ENCODE peak calls at places on chromosomes 3 and 15, in five cellular contexts. L is A549, Y is uterus, A is endothelial cell of umbilical vein, F is sigmoid colon. O is an unnamed sample.

GRCh38 chr3:168796339-168796738 is 700.6 kb upstream of the GOLIM4 start:
- DNase-seq in L (no peak), Y (no peak), A (no peak), F (no peak), O (no peak)

GRCh38 chr15:31435256-31435781 is 108.7 kb downstream of the KLF13 start:
- DNase-seq in L (peak), Y (peak), A (peak), F (peak), O (peak)

GRCh38 chr3:139638518-139638917 is 39.3 kb downstream of the NMNAT3 start:
- DNase-seq in L (no peak), Y (no peak), A (no peak), F (no peak), O (no peak)

GRCh38 chr15:77623008-77623877 is 9.5 kb downstream of the LINGO1 start:
- DNase-seq in L (peak), Y (no peak), A (no peak), F (no peak), O (no peak)

GRCh38 chr3:150253622-150254021 is 154.5 kb upstream of the TSC22D2 start:
- DNase-seq in L (no peak), Y (no peak), A (peak), F (no peak), O (peak)

GRCh38 chr15:35885870-35886269 is 339.9 kb upstream of the DPH6 start:
- DNase-seq in L (no peak), Y (no peak), A (no peak), F (no peak), O (no peak)

GRCh38 chr15:42014406-42014805 is 6.4 kb downstream of the PLA2G4E start:
- DNase-seq in L (no peak), Y (no peak), A (no peak), F (no peak), O (no peak)

GRCh38 chr3:114294940-114295480 is 1.2 kb downstream of the TIGIT start:
- DNase-seq in L (no peak), Y (no peak), A (no peak), F (no peak), O (no peak)

GRCh38 chr3:48018841-48019240 is 2.6 kb upstream of the MAP4 start:
- DNase-seq in L (peak), Y (no peak), A (no peak), F (no peak), O (no peak)

GRCh38 chr3:171092467-171092911 is 66.0 kb upstream of the SLC2A2 start:
- DNase-seq in L (no peak), Y (no peak), A (no peak), F (no peak), O (no peak)

GRCh38 chr3:30266536-30266935 is 339.9 kb upstream of the TGFBR2 start:
- DNase-seq in L (no peak), Y (no peak), A (no peak), F (no peak), O (no peak)

GRCh38 chr3:11629716-11630115 is 14.0 kb downstream of the VGLL4 start:
- DNase-seq in L (no peak), Y (no peak), A (no peak), F (no peak), O (no peak)

GRCh38 chr15:38611228-38611627 is 46.6 kb upstream of the RASGRP1 start:
- DNase-seq in L (no peak), Y (no peak), A (no peak), F (no peak), O (no peak)

GRCh38 chr3:10345911-10346310 is 25.0 kb upstream of the SEC13 start:
- DNase-seq in L (no peak), Y (no peak), A (no peak), F (no peak), O (no peak)

GRCh38 chr15:93037341-93038063 is 51.5 kb downstream of the RGMA start:
- DNase-seq in L (no peak), Y (no peak), A (no peak), F (peak), O (no peak)

GRCh38 chr15:52153900-52154895 is 37.0 kb downstream of the GNB5 start:
- DNase-seq in L (no peak), Y (no peak), A (no peak), F (no peak), O (no peak)

GRCh38 chr3:154469585-154469984 is 39.6 kb upstream of the GPR149 start:
- DNase-seq in L (no peak), Y (no peak), A (no peak), F (no peak), O (no peak)

GRCh38 chr15:80856809-80857377 is 77.7 kb downstream of the CEMIP start:
- DNase-seq in L (peak), Y (peak), A (no peak), F (peak), O (no peak)

GRCh38 chr3:11603628-11604027 is 40.1 kb downstream of the VGLL4 start:
- DNase-seq in L (peak), Y (peak), A (peak), F (peak), O (no peak)

GRCh38 chr15:56036546-56037067 is 43.2 kb upstream of the NEDD4 start:
- DNase-seq in L (no peak), Y (no peak), A (no peak), F (no peak), O (no peak)

GRCh38 chr15:56034514-56034913 is 41.1 kb upstream of the NEDD4 start:
- DNase-seq in L (no peak), Y (no peak), A (no peak), F (no peak), O (no peak)

GRCh38 chr15:56038015-56038414 is 44.6 kb upstream of the NEDD4 start:
- DNase-seq in L (no peak), Y (no peak), A (peak), F (no peak), O (no peak)

GRCh38 chr15:56032366-56032765 is 39.0 kb upstream of the NEDD4 start:
- DNase-seq in L (no peak), Y (no peak), A (no peak), F (no peak), O (no peak)

DNA sequence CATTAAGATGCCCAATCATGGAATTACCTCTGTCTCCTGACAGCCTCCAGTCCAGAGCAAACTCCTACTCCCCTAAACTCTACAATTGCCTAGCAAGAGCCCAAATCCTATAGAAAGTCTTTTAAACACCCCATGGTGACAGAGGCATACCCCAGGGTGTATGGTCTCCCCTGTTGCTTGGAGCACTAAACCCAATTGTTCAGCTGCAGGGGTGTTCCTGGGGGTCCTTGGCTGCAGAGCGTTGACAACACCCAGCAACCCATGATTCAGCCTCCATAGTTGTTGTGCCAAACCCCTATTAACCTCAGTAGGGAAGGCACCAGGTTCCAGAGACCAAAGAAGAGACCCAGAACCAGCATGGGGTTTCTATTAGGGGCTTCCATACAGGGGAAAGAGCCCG is 41.8 kb upstream of the NEDD4 start:
- DNase-seq in L (no peak), Y (no peak), A (no peak), F (no peak), O (no peak)
- TF ChIP-seq POLR2A in L (no peak), Y (no peak), A (no peak), F (no peak), O (no peak)

GRCh38 chr3:80682951-80683350 is 915.2 kb upstream of the ROBO1 start:
- DNase-seq in L (no peak), Y (no peak), A (no peak), F (no peak), O (no peak)

GRCh38 chr3:80688814-80689213 is 921.0 kb upstream of the ROBO1 start:
- DNase-seq in L (peak), Y (no peak), A (peak), F (no peak), O (no peak)
- TF ChIP-seq POLR2A in L (no peak), Y (no peak), A (no peak), F (no peak), O (no peak)

GRCh38 chr15:101014921-101015841 is 96.0 kb downstream of the LRRK1 start:
- DNase-seq in L (peak), Y (peak), A (peak), F (peak), O (peak)
- TF ChIP-seq POLR2A in L (no peak), Y (no peak), A (no peak), F (no peak), O (no peak)

DNA sequence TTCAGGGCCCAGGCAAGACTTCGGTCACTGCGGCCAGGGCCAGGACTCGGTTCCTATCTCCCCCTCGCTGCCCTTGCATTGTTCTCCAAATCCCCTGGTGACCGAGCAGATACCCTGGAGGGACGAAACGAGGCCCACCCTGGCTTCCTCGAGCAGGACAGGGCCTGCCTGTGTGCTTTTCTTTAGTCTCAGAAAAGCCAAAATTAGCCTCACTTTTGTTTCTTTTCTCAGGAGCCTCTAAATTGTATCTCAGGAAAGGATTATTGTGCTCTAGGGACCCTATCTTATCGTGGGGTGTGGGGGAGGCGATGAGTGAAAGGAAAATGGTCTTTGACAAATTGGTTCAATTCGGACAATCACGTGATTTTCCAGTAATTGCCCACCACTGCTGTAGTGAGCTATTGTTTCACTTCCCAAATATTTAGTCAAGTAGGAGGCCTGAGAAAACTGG is 61.7 kb downstream of the TMEM44 start:
- DNase-seq in L (no peak), Y (no peak), A (no peak), F (no peak), O (no peak)
- TF ChIP-seq POLR2A in L (no peak), Y (no peak), A (no peak), F (no peak), O (no peak)

DNA sequence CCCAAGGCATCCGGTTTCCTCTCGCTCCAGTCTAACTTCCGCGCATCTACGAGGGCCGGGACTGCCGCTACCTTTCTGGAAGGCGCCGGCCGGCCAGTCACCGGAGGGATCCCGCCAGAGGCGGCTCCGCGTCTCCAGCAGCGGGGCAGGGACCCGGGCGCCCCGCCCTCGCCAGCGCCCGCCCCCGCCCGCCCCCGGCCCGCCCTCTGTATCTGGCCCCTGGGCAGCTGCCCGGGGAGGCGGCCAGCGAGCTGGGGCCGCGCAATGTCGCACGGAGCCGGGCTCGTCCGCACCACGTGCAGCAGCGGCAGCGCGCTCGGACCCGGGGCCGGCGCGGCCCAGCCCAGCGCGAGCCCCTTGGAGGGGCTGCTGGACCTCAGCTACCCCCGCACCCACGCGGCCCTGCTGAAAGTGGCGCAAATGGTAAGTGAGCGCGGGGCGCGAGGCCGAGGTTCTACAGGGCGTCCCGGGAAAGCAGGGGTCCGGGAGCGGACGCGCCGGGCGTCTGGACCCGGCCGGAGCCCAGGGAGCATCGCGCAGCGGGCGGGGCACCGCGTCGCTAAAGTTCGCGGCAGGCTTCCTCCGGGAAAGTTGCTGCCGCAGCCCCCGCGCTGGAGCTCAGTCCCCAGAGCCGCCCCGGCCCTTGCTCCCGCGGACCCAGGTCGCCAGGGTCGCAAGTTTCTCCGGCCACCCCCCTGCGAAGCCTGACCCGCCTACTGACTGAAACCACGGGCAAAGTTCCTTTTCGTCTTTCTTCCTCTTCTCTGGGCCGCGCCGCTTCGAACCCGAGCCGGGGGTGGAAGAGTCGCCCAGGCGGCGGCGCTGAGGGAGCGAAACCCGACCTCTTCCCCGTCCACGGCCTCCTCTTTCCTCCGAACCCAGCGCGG is at the start of gene CMTM7:
- DNase-seq in L (peak), Y (peak), A (peak), F (peak), O (peak)
- TF ChIP-seq POLR2A in L (peak), Y (peak), A (peak), F (no peak), O (peak)

DNA sequence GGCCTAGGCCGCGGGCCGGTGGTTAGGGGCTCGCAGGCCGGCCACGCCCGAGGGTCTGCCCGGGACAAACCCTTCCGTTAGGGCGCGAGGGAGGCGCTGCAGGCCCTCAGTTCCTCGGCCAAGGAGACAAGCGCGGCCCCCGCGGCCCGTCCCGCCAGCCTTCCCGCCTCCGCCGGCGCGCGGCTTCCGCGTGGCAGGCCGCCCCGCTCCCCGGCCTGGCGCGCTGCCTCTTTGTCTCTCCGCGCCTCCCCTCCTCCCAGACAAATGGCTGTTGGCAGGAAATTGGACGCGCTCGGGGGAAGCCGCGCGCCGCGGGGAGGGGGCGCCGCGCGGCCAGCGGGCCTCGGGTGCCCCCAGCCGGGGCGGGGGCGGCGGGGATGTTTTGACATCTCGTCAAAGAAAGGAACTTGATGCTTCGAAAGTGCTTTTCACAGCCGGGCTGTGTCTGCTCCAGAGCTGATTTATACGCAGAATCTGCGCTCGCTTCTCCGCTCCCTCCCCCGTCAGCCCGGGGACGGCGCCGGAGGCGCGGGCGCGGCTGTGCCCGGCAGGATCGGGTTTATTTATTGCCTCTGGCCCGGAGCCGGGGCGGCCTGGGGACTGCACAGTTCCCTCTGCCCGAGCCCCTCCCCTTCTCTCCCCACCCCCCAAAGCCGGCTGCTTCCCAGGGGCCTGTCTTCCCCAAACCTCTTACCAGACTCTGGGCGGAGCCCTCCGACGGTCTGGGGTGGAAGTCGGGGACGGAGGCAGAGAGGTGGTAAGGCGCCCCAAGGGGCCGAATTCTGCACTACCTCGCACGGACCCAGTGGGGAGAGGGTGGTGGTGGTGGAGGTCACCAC is 20.8 kb downstream of the SHF start:
- DNase-seq in L (peak), Y (peak), A (peak), F (peak), O (peak)
- TF ChIP-seq POLR2A in L (peak), Y (no peak), A (no peak), F (peak), O (peak)

GRCh38 chr3:183819831-183820230 is 5.5 kb downstream of the MAP6D1 start:
- DNase-seq in L (no peak), Y (no peak), A (no peak), F (no peak), O (no peak)
- TF ChIP-seq POLR2A in L (no peak), Y (no peak), A (no peak), F (no peak), O (no peak)